ENCODE peak calls at places on chromosome 16, in five cellular contexts. One of them, this sample, is unnamed.

GRCh38 chr16:16101585-16101984 is 121.7 kb downstream of the ABCC6 start:
- DNase-seq in stomach: no peak
- DNase-seq in PC-9: no peak
- DNase-seq in kidney: no peak
- DNase-seq in GM12878: no peak
- DNase-seq in this sample: no peak

GRCh38 chr16:74169687-74170522 is 126.7 kb upstream of the PSMD7 start:
- DNase-seq in kidney: no peak
- DNase-seq in PC-9: no peak
- DNase-seq in GM12878: no peak
- DNase-seq in stomach: no peak
- DNase-seq in this sample: no peak

GRCh38 chr16:86313631-86314030 is 196.7 kb upstream of the FOXF1 start:
- DNase-seq in stomach: no peak
- DNase-seq in PC-9: no peak
- DNase-seq in kidney: no peak
- DNase-seq in GM12878: no peak
- DNase-seq in this sample: no peak

GRCh38 chr16:55502801-55503366 is 6.0 kb upstream of the LPCAT2 start:
- DNase-seq in GM12878: no peak
- DNase-seq in PC-9: peak; percentile 78
- DNase-seq in stomach: peak; percentile 97
- DNase-seq in kidney: peak; percentile 96
- DNase-seq in this sample: peak; percentile 62

GRCh38 chr16:76035689-76036088 is 241.5 kb upstream of the CNTNAP4 start:
- DNase-seq in GM12878: no peak
- DNase-seq in stomach: no peak
- DNase-seq in PC-9: no peak
- DNase-seq in kidney: no peak
- DNase-seq in this sample: no peak

GRCh38 chr16:81718637-81719036 is 60.5 kb upstream of the PLCG2 start:
- DNase-seq in GM12878: no peak
- DNase-seq in stomach: no peak
- DNase-seq in PC-9: no peak
- DNase-seq in kidney: no peak
- DNase-seq in this sample: no peak

GRCh38 chr16:84371553-84371865 is 3.2 kb downstream of the ATP2C2 start:
- DNase-seq in stomach: no peak
- DNase-seq in PC-9: no peak
- DNase-seq in GM12878: no peak
- DNase-seq in kidney: no peak
- DNase-seq in this sample: no peak

GRCh38 chr16:67542464-67542863 is 13.8 kb downstream of the RIPOR1 start:
- DNase-seq in PC-9: no peak
- DNase-seq in GM12878: no peak
- DNase-seq in kidney: no peak
- DNase-seq in stomach: peak; percentile 40
- DNase-seq in this sample: peak; percentile 47

GRCh38 chr16:8878523-8878911 is 3.6 kb upstream of the LITAFD start:
- DNase-seq in GM12878: no peak
- DNase-seq in stomach: no peak
- DNase-seq in PC-9: peak; percentile 81
- DNase-seq in kidney: peak; percentile 57
- DNase-seq in this sample: peak; percentile 74

GRCh38 chr16:1019234-1019933 is 37.8 kb downstream of the SOX8 start:
- DNase-seq in PC-9: no peak
- DNase-seq in stomach: no peak
- DNase-seq in GM12878: no peak
- DNase-seq in kidney: no peak
- DNase-seq in this sample: no peak

GRCh38 chr16:64478258-64478906 is 643.5 kb downstream of the CDH11 start:
- DNase-seq in kidney: no peak
- DNase-seq in PC-9: no peak
- DNase-seq in GM12878: no peak
- DNase-seq in stomach: no peak
- DNase-seq in this sample: peak; percentile 76

GRCh38 chr16:11361043-11361442 is 15.8 kb downstream of the RMI2 start:
- DNase-seq in stomach: no peak
- DNase-seq in GM12878: no peak
- DNase-seq in PC-9: no peak
- DNase-seq in kidney: no peak
- DNase-seq in this sample: no peak

GRCh38 chr16:48963901-48964615 is 317.6 kb downstream of the CBLN1 start:
- DNase-seq in stomach: no peak
- DNase-seq in GM12878: no peak
- DNase-seq in PC-9: peak; percentile 82
- DNase-seq in kidney: no peak
- DNase-seq in this sample: peak; percentile 74

GRCh38 chr16:67115649-67116048 is 5.9 kb downstream of the PHAF1 start:
- DNase-seq in GM12878: no peak
- DNase-seq in kidney: no peak
- DNase-seq in PC-9: peak; percentile 47
- DNase-seq in stomach: no peak
- DNase-seq in this sample: no peak

GRCh38 chr16:23595951-23596720 is at the start of gene NDUFAB1:
- DNase-seq in PC-9: peak; percentile 78
- DNase-seq in stomach: peak; percentile 92
- DNase-seq in kidney: peak; percentile 96
- DNase-seq in GM12878: peak; percentile 51
- DNase-seq in this sample: peak; percentile 93

GRCh38 chr16:17105239-17105721 is 365.5 kb downstream of the XYLT1 start:
- DNase-seq in stomach: no peak
- DNase-seq in GM12878: no peak
- DNase-seq in PC-9: no peak
- DNase-seq in kidney: no peak
- DNase-seq in this sample: no peak

GRCh38 chr16:23020084-23020483 is 129.2 kb downstream of the USP31 start:
- DNase-seq in GM12878: no peak
- DNase-seq in stomach: no peak
- DNase-seq in PC-9: no peak
- DNase-seq in kidney: no peak
- DNase-seq in this sample: no peak

GRCh38 chr16:9441021-9441420 is 349.6 kb downstream of the HAPSTR1 start:
- DNase-seq in PC-9: no peak
- DNase-seq in stomach: no peak
- DNase-seq in kidney: no peak
- DNase-seq in GM12878: no peak
- DNase-seq in this sample: no peak

GRCh38 chr16:55478827-55479559 is at the start of gene MMP2:
- DNase-seq in PC-9: no peak
- DNase-seq in kidney: peak; percentile 87
- DNase-seq in stomach: peak; percentile 43
- DNase-seq in GM12878: no peak
- DNase-seq in this sample: no peak

GRCh38 chr16:4373909-4374742 is 2.5 kb downstream of the VASN start:
- DNase-seq in PC-9: peak; percentile 59
- DNase-seq in GM12878: no peak
- DNase-seq in stomach: peak; percentile 83
- DNase-seq in kidney: peak; percentile 96
- DNase-seq in this sample: peak; percentile 28

GRCh38 chr16:49085689-49086088 is 195.9 kb downstream of the CBLN1 start:
- DNase-seq in PC-9: no peak
- DNase-seq in kidney: no peak
- DNase-seq in stomach: no peak
- DNase-seq in GM12878: no peak
- DNase-seq in this sample: no peak

GRCh38 chr16:21666772-21667171 is 3.0 kb downstream of the OTOA start:
- DNase-seq in stomach: no peak
- DNase-seq in PC-9: no peak
- DNase-seq in kidney: no peak
- DNase-seq in GM12878: no peak
- DNase-seq in this sample: no peak

GRCh38 chr16:17448640-17449638 is 21.8 kb downstream of the XYLT1 start:
- DNase-seq in kidney: no peak
- DNase-seq in PC-9: no peak
- DNase-seq in GM12878: no peak
- DNase-seq in stomach: no peak
- DNase-seq in this sample: no peak

GRCh38 chr16:23496826-23497542 is 13.3 kb downstream of the GGA2 start:
- DNase-seq in stomach: no peak
- DNase-seq in GM12878: no peak
- DNase-seq in kidney: peak; percentile 79
- DNase-seq in PC-9: no peak
- DNase-seq in this sample: peak; percentile 68

GRCh38 chr16:56222482-56222997 is 31.3 kb downstream of the GNAO1 start:
- DNase-seq in PC-9: no peak
- DNase-seq in stomach: no peak
- DNase-seq in kidney: no peak
- DNase-seq in GM12878: no peak
- DNase-seq in this sample: no peak

GRCh38 chr16:56282455-56282854 is 91.2 kb downstream of the GNAO1 start:
- DNase-seq in GM12878: no peak
- DNase-seq in kidney: no peak
- DNase-seq in stomach: no peak
- DNase-seq in PC-9: no peak
- DNase-seq in this sample: no peak

GRCh38 chr16:89345663-89346150 is 128.2 kb downstream of the ZNF778 start:
- DNase-seq in stomach: peak; percentile 61
- DNase-seq in kidney: no peak
- DNase-seq in GM12878: no peak
- DNase-seq in PC-9: no peak
- DNase-seq in this sample: peak; percentile 82

GRCh38 chr16:2071454-2072263 is 23.9 kb downstream of the TSC2 start:
- DNase-seq in GM12878: no peak
- DNase-seq in stomach: no peak
- DNase-seq in PC-9: no peak
- DNase-seq in kidney: no peak
- DNase-seq in this sample: no peak
- TF ChIP-seq CTCF in GM12878: no peak
- TF ChIP-seq CTCF in stomach: no peak
- TF ChIP-seq CTCF in PC-9: no peak
- TF ChIP-seq CTCF in kidney: no peak
- TF ChIP-seq CTCF in this sample: no peak

DNA sequence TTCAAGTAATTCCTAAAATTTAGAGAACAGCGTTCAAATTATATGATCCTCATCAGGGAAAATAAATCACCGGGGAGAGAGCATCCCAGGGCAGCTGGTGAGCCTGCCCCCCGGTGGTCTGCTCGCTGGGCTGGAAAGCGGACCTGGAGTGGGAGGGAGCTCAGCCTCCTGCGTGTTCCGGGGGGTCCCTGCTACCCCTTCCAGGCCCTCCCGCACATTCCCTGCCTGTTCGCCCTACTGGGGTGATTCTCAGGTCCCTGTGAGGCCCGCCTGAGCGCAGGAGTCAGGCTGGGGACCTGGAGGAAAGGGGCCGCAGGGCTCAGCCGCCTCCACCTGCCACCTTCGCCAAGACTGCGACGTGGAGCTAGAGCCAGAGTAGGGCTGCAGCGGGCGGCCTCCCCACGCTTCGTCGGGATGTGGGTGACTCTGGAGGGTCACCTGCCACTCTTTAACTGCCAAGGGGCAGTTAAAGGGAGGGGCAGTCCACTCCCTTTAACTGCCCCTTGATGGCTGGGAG is 28.8 kb downstream of the SLC7A5 start:
- DNase-seq in stomach: no peak
- DNase-seq in kidney: no peak
- DNase-seq in GM12878: no peak
- DNase-seq in PC-9: no peak
- DNase-seq in this sample: no peak
- H3K4me1 ChIP-seq in stomach: peaks cover 53% of the 10 kb centered on the region
- H3K4me1 ChIP-seq in kidney: peaks cover 4% of the 10 kb centered on the region
- H3K4me1 ChIP-seq in GM12878: no peaks in the 10 kb centered on the region
- H3K4me1 ChIP-seq in PC-9: no peaks in the 10 kb centered on the region
- H3K4me1 ChIP-seq in this sample: peaks cover 14% of the 10 kb centered on the region

GRCh38 chr16:79662673-79663313 is 62.3 kb upstream of the MAF start:
- DNase-seq in PC-9: no peak
- DNase-seq in stomach: no peak
- DNase-seq in kidney: no peak
- DNase-seq in GM12878: no peak
- DNase-seq in this sample: no peak

GRCh38 chr16:79659352-79659751 is 58.8 kb upstream of the MAF start:
- DNase-seq in stomach: no peak
- DNase-seq in GM12878: no peak
- DNase-seq in kidney: no peak
- DNase-seq in PC-9: no peak
- DNase-seq in this sample: no peak

GRCh38 chr16:79664407-79664806 is 63.9 kb upstream of the MAF start:
- DNase-seq in stomach: no peak
- DNase-seq in GM12878: no peak
- DNase-seq in kidney: no peak
- DNase-seq in PC-9: no peak
- DNase-seq in this sample: no peak

GRCh38 chr16:79662122-79662521 is 61.6 kb upstream of the MAF start:
- DNase-seq in PC-9: no peak
- DNase-seq in stomach: no peak
- DNase-seq in kidney: no peak
- DNase-seq in GM12878: no peak
- DNase-seq in this sample: no peak

DNA sequence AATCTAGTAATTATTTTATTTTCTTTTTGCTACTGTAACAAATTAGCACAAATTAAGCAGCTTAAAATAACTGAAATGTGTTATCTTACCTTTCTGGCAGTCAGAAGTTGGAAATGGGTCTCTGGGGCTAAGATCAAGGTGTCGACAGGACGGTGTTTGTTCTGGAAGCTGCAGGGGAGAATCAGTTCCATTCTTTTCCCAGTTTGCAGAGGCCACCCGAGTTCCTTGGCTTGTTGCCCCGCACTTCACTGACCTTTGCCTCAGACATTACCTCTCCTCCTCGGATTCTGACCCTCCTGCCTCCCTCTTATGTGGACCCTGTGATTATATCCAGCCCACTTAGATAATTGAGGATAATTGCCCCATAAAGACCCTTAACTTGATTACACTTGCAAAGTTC is 61.0 kb upstream of the MAF start:
- DNase-seq in kidney: no peak
- DNase-seq in stomach: no peak
- DNase-seq in PC-9: no peak
- DNase-seq in GM12878: no peak
- DNase-seq in this sample: no peak
- TF ChIP-seq CTCF in kidney: no peak
- TF ChIP-seq CTCF in stomach: no peak
- TF ChIP-seq CTCF in PC-9: no peak
- TF ChIP-seq CTCF in GM12878: no peak
- TF ChIP-seq CTCF in this sample: no peak

DNA sequence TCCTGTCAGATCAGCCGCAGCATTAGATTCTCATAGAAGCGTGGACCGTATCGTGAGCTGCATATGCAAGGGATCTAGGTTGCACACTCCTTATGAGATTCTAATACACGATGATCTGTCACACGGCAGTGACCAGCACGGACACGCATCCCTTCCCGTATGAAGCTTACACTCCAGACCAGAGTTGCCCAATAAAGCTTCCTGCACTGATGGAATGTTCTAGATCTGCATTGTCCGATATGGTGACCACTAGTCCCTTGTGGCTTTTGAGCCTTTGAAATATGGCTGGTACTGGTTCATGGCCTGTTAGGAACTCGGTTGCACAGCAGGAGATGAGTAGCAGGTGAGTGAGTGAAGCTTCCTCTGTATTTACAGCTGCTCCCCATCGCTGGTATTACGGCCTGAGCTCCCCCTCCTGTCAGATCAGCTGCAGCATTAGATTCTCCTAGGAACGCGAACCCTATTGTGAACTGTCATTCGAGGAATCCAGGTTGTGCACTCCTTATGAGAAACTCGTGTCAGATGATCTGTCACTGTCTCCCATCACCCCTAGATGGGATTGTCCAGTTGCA is 49.8 kb upstream of the ZCCHC14 start:
- DNase-seq in stomach: no peak
- DNase-seq in kidney: no peak
- DNase-seq in GM12878: no peak
- DNase-seq in PC-9: no peak
- DNase-seq in this sample: peak; percentile 23
- H3K4me1 ChIP-seq in stomach: peaks cover 12% of the 10 kb centered on the region
- H3K4me1 ChIP-seq in kidney: peaks cover 5% of the 10 kb centered on the region
- H3K4me1 ChIP-seq in GM12878: no peaks in the 10 kb centered on the region
- H3K4me1 ChIP-seq in PC-9: no peaks in the 10 kb centered on the region
- H3K4me1 ChIP-seq in this sample: peaks cover 8% of the 10 kb centered on the region

This sample was measured in Caco-2.